ENCODE peak calls at places on chromosome 11, in five cellular contexts. One of them, this sample, is unnamed.

GRCh38 chr11:131579932-131580387 is 209.5 kb downstream of the NTM start:
- DNase-seq in AG04450: no peak
- DNase-seq in posterior vena cava: no peak
- DNase-seq in adipocyte: peak
- DNase-seq in NCI-H748 treated with DMSO at 0.1 percent for 48 hours: peak
- DNase-seq in this sample: no peak

GRCh38 chr11:121163658-121164308 is 62.7 kb downstream of the TECTA start:
- DNase-seq in posterior vena cava: no peak
- DNase-seq in AG04450: no peak
- DNase-seq in adipocyte: no peak
- DNase-seq in NCI-H748 treated with DMSO at 0.1 percent for 48 hours: no peak
- DNase-seq in this sample: no peak

GRCh38 chr11:116885951-116886629 is 48.7 kb upstream of the APOA1 start:
- DNase-seq in AG04450: peak
- DNase-seq in NCI-H748 treated with DMSO at 0.1 percent for 48 hours: no peak
- DNase-seq in adipocyte: no peak
- DNase-seq in posterior vena cava: no peak
- DNase-seq in this sample: no peak

GRCh38 chr11:1460396-1460795 is 26.2 kb downstream of the MOB2 start:
- DNase-seq in posterior vena cava: no peak
- DNase-seq in AG04450: peak
- DNase-seq in adipocyte: no peak
- DNase-seq in NCI-H748 treated with DMSO at 0.1 percent for 48 hours: no peak
- DNase-seq in this sample: no peak

GRCh38 chr11:19377855-19378254 is 137.1 kb upstream of the E2F8 start:
- DNase-seq in AG04450: no peak
- DNase-seq in posterior vena cava: no peak
- DNase-seq in NCI-H748 treated with DMSO at 0.1 percent for 48 hours: no peak
- DNase-seq in adipocyte: no peak
- DNase-seq in this sample: no peak

GRCh38 chr11:111942826-111943225 is 5.7 kb downstream of the DIXDC1 start:
- DNase-seq in posterior vena cava: no peak
- DNase-seq in NCI-H748 treated with DMSO at 0.1 percent for 48 hours: no peak
- DNase-seq in adipocyte: no peak
- DNase-seq in AG04450: no peak
- DNase-seq in this sample: no peak

GRCh38 chr11:120034881-120035620 is 102.9 kb downstream of the TRIM29 start:
- DNase-seq in adipocyte: no peak
- DNase-seq in NCI-H748 treated with DMSO at 0.1 percent for 48 hours: no peak
- DNase-seq in posterior vena cava: peak
- DNase-seq in AG04450: no peak
- DNase-seq in this sample: no peak

GRCh38 chr11:293852-294661 is 5.1 kb downstream of the PGGHG start:
- DNase-seq in AG04450: no peak
- DNase-seq in NCI-H748 treated with DMSO at 0.1 percent for 48 hours: no peak
- DNase-seq in adipocyte: no peak
- DNase-seq in posterior vena cava: peak
- DNase-seq in this sample: no peak

GRCh38 chr11:96614846-96615245 is 225.0 kb downstream of the JRKL start:
- DNase-seq in AG04450: no peak
- DNase-seq in adipocyte: no peak
- DNase-seq in posterior vena cava: no peak
- DNase-seq in NCI-H748 treated with DMSO at 0.1 percent for 48 hours: no peak
- DNase-seq in this sample: no peak

GRCh38 chr11:83938148-83938547 is 652.0 kb upstream of the CCDC90B start:
- DNase-seq in adipocyte: no peak
- DNase-seq in posterior vena cava: no peak
- DNase-seq in NCI-H748 treated with DMSO at 0.1 percent for 48 hours: no peak
- DNase-seq in AG04450: no peak
- DNase-seq in this sample: no peak

This sample was measured in SHP77 treated with DMSO at 0.1 percent for 48 hours.